ENCODE peak calls at places on chromosomes 13 and 19, in six cellular contexts. N is CD8-positive, alpha-beta T cell; G is astrocyte; X is CD4-positive, alpha-beta memory T cell; A is effector memory CD4-positive, alpha-beta T cell; P is lower lobe of right lung. I is an unnamed sample.

GRCh38 chr13:33526718-33527117 is 241.2 kb upstream of the STARD13 start:
- DNase-seq in G (no peak), N (no peak), P (no peak), A (no peak), X (no peak), I (no peak)

GRCh38 chr13:62320129-62320724 is 904.6 kb upstream of the PCDH20 start:
- DNase-seq in A (no peak), N (no peak), X (no peak), G (peak; percentile 33), P (no peak), I (no peak)

GRCh38 chr19:17184381-17184841 is 30.7 kb upstream of the USE1 start:
- DNase-seq in G (no peak), X (peak; percentile 55), N (peak; percentile 66), A (peak; percentile 21), P (no peak), I (peak; percentile 53)

GRCh38 chr13:59666504-59666903 is 497.2 kb downstream of the DIAPH3 start:
- DNase-seq in X (no peak), P (no peak), N (no peak), G (no peak), A (no peak), I (no peak)

GRCh38 chr13:23796546-23796945 is 92.7 kb downstream of the MIPEP start:
- DNase-seq in G (no peak), N (no peak), X (no peak), P (no peak), A (no peak), I (no peak)

GRCh38 chr13:23561261-23561660 is 9.0 kb upstream of the TNFRSF19 start:
- DNase-seq in A (no peak), X (no peak), G (no peak), N (no peak), P (no peak), I (no peak)

GRCh38 chr13:60572003-60572792 is 175.2 kb downstream of the TDRD3 start:
- DNase-seq in N (no peak), A (no peak), P (no peak), G (peak; percentile 79), X (no peak), I (no peak)

GRCh38 chr19:1361601-1362384 is 21.9 kb upstream of the NDUFS7 start:
- DNase-seq in N (no peak), X (no peak), G (peak; percentile 84), P (no peak), A (no peak), I (no peak)

GRCh38 chr13:83503424-83503823 is 378.9 kb downstream of the SLITRK1 start:
- DNase-seq in P (no peak), N (no peak), X (no peak), G (peak; percentile 25), A (no peak), I (no peak)

GRCh38 chr13:27038323-27038722 is 133.3 kb downstream of the USP12 start:
- DNase-seq in A (no peak), N (no peak), G (peak; percentile 93), P (no peak), X (no peak), I (no peak)

GRCh38 chr13:44894001-44894770 is 95.1 kb downstream of the NUFIP1 start:
- DNase-seq in G (no peak), N (no peak), P (no peak), A (no peak), X (no peak), I (no peak)

DNA sequence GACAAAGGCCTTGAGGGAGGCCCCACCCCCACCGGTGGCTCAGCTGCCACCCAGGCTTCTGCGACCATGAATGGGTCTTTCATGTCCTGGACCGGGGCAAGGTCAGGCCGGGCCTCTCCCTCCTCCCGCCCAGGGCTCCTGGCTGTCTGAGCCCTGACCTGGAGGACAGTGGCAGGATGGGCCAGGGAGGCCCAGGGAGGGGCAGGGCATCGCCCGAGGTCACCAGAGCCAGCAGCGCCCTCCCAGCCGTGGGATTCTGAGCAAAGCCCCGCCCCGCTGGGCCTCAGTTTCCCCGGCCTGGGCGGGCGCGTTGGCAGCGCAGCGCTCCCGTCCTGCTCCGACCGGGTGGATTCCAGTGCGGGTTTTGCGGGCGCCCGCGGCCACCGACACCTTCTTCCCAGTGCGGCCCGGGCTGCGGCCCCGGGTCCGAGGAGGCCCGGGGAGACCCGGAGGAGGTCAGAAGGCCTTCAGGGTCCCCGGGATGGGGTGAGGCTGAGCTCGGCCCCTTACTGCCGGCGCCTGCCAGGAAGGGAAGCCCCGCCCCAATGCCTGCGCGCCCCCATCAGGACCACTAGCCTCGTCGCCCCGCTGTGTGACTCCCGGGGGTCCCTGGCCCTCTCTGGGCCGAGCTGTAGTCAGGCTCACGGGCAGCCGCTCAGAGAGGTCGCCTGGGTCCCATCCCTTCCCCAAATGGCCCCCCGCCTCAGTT is 24.6 kb upstream of the SEMA6B start:
- DNase-seq in A (no peak), X (no peak), G (peak; percentile 29), P (no peak), N (no peak), I (no peak)
- H3K4me3 ChIP-seq in A (peak overlapping the region; percentile 17), X (no peak overlapping the region), G (peak overlapping the region; percentile 37), P (peak overlapping the region; percentile 37), N (peak overlapping the region; percentile 23), I (no peak overlapping the region)

DNA sequence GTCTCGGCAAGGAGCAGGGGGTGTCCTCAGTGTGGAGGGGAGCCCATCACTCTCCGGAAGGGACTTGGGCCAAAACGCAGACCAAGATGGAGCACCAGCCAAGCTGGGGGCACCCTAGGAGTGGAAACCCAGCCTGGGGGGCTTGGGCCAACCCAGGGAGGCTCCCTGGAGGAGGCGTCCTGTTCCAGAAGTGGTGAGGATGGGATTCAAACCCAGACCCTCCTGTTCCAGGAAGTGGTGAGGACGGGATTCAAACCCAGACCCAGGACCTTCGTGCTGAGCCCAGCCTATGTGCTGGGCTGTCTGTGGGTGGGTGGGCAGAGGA is 848 bp upstream of the PLIN4 start:
- DNase-seq in P (no peak), A (no peak), X (no peak), G (no peak), N (no peak), I (no peak)
- H3K4me1 ChIP-seq in P (peaks cover 3% of the 10 kb centered on the region), A (no peaks in the 10 kb centered on the region), X (no peaks in the 10 kb centered on the region), G (no peaks in the 10 kb centered on the region), N (no peaks in the 10 kb centered on the region), I (no peaks in the 10 kb centered on the region)

GRCh38 chr19:18387395-18387794 is 1.4 kb downstream of the GDF15 start:
- DNase-seq in G (no peak), N (no peak), A (no peak), P (no peak), X (no peak), I (no peak)

GRCh38 chr19:18385359-18385674 is 641 bp upstream of the GDF15 start:
- DNase-seq in N (no peak), P (no peak), X (no peak), G (no peak), A (no peak), I (no peak)

GRCh38 chr19:18388328-18389094 is 2.6 kb downstream of the GDF15 start:
- DNase-seq in P (peak; percentile 91), X (peak; percentile 61), N (peak; percentile 83), A (peak; percentile 62), G (no peak), I (peak; percentile 86)

GRCh38 chr19:18385675-18386542 is at the start of gene GDF15:
- DNase-seq in P (peak; percentile 88), A (no peak), N (peak; percentile 35), G (peak; percentile 80), X (no peak), I (no peak)

DNA sequence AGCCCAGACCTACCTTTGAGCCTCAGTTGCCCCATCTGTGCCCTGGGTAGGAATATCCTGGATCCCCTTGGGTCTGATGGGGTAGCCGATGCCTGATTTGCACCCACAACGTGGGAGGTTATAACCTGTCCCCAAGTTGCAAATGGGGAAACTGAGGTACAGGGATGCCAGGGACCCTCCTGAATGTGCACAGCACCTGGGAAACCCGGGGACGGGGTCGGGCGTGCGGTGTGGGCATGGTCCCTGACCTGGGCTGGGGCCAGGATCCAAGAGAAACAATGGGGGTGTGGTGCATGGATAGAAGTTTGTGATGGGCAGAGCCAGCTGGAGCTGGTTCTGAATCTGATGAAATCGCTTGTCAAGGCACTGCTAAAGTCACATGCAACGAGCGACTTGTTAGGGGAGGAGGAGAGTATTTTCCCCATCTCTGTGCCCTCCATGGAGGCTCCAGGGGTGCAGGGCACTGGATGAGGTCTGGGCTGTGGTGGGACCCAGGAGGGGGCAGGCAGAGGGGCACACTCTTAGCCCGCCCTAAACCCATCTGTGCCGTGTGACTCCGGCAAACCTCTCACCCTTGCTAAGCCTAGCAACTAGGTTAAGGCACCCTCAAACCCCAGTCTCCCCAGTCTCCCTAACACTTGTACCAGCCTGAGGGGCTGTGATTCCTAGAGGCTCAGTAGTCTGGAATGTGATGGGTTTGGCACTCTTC is 739 bp downstream of the GDF15 start:
- DNase-seq in A (no peak), N (no peak), P (no peak), G (no peak), X (no peak), I (no peak)
- H3K4me3 ChIP-seq in A (no peak overlapping the region), N (no peak overlapping the region), P (peak overlapping the region; percentile 53), G (peak overlapping the region; percentile 57), X (no peak overlapping the region), I (no peak overlapping the region)

GRCh38 chr19:42132030-42132628 is at the start of gene POU2F2:
- DNase-seq in X (peak; percentile 86), P (peak; percentile 60), A (peak; percentile 89), G (no peak), N (peak; percentile 87), I (peak; percentile 84)
- H3K4me1 ChIP-seq in X (peaks cover 73% of the 10 kb centered on the region), P (peaks cover 17% of the 10 kb centered on the region), A (peaks cover 52% of the 10 kb centered on the region), G (peaks cover 22% of the 10 kb centered on the region), N (peaks cover 68% of the 10 kb centered on the region), I (peaks cover 23% of the 10 kb centered on the region)

DNA sequence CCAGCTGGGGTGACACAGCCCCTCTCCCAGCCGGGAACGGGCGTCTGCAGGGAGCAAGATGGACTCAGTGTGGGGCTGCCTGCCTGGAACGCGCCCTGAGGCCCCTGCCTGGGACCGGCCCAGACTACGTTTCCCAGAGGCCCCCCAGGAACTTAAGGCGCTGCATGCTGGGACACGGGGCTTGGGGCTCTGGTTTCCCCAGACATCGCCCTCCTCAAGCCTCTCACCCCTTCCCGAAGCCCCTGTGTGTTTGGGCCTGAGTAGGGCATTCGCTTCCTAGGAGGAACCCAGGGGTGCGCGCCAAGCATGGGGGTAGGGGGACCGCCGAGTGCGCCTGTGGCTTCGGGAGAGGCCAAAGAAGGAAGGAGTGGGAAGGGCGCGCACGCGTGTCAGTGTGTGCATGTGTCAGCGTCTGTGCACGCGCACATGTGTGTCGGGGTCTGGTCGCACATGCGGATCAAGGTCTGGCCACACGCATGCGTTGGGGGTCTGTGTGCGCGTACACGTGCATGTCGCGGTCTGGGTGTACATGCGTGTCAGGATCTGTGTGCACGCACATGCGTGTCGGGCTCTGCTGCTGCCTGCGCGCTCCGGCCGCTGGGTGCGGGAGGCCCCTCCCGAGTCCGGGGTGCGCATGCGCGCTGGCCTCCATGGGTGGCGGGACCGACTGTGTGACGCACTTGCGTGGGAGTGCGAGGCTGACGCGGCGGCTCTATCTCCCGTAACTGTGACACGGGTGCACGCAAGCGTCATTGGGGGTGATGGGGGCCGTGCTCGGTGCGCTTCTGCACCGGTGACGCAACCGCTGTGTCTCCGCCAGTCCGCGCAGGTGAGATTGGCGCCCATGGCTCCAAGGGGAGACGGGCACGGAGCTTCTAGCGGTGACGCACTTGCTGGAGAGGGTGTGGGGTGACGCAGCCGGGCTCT is 16.2 kb downstream of the ZNF331 start:
- DNase-seq in A (peak; percentile 90), G (peak; percentile 85), N (peak; percentile 92), X (peak; percentile 96), P (peak; percentile 92), I (peak; percentile 96)
- H3K4me3 ChIP-seq in A (peak overlapping the region; percentile 55), G (peak overlapping the region; percentile 75), N (peak overlapping the region; percentile 61), X (peak overlapping the region; percentile 66), P (peak overlapping the region; percentile 65), I (peak overlapping the region; percentile 67)

GRCh38 chr19:15252398-15253018 is 20.3 kb upstream of the EPHX3 start:
- DNase-seq in N (no peak), G (peak; percentile 23), P (no peak), X (no peak), A (no peak), I (no peak)
- H3K4me1 ChIP-seq in N (no peaks in the 10 kb centered on the region), G (peaks cover 58% of the 10 kb centered on the region), P (peaks cover 60% of the 10 kb centered on the region), X (no peaks in the 10 kb centered on the region), A (no peaks in the 10 kb centered on the region), I (no peaks in the 10 kb centered on the region)

I was measured in naive thymus-derived CD4-positive, alpha-beta T cell.